ENCODE peak calls at places on chromosome 1, in six cellular contexts. One of them, this sample, is unnamed.

GRCh38 chr1:58898739-58899580 is 115.1 kb upstream of the JUN start:
- DNase-seq in endothelial cell of umbilical vein: peak
- DNase-seq in fibroblast of lung: no peak
- DNase-seq in left ventricle myocardium inferior: peak
- DNase-seq in CD8-positive, alpha-beta T cell: no peak
- DNase-seq in AG09309: no peak
- DNase-seq in this sample: no peak

GRCh38 chr1:174274452-174274851 is 115.1 kb downstream of the RABGAP1L start:
- DNase-seq in AG09309: no peak
- DNase-seq in fibroblast of lung: peak
- DNase-seq in CD8-positive, alpha-beta T cell: no peak
- DNase-seq in left ventricle myocardium inferior: no peak
- DNase-seq in endothelial cell of umbilical vein: no peak
- DNase-seq in this sample: no peak

GRCh38 chr1:197921235-197922069 is 4.3 kb downstream of the LHX9 start:
- DNase-seq in left ventricle myocardium inferior: no peak
- DNase-seq in endothelial cell of umbilical vein: no peak
- DNase-seq in AG09309: no peak
- DNase-seq in fibroblast of lung: no peak
- DNase-seq in CD8-positive, alpha-beta T cell: no peak
- DNase-seq in this sample: no peak

GRCh38 chr1:88878731-88879130 is 12.6 kb downstream of the GTF2B start:
- DNase-seq in AG09309: no peak
- DNase-seq in left ventricle myocardium inferior: no peak
- DNase-seq in CD8-positive, alpha-beta T cell: no peak
- DNase-seq in endothelial cell of umbilical vein: no peak
- DNase-seq in fibroblast of lung: peak
- DNase-seq in this sample: no peak

GRCh38 chr1:46525253-46525983 is 26.0 kb downstream of the KNCN start:
- DNase-seq in CD8-positive, alpha-beta T cell: no peak
- DNase-seq in left ventricle myocardium inferior: no peak
- DNase-seq in fibroblast of lung: no peak
- DNase-seq in AG09309: no peak
- DNase-seq in endothelial cell of umbilical vein: no peak
- DNase-seq in this sample: no peak

GRCh38 chr1:156664046-156664948 is 12.9 kb downstream of the NES start:
- DNase-seq in AG09309: no peak
- DNase-seq in endothelial cell of umbilical vein: no peak
- DNase-seq in CD8-positive, alpha-beta T cell: no peak
- DNase-seq in left ventricle myocardium inferior: no peak
- DNase-seq in fibroblast of lung: peak
- DNase-seq in this sample: no peak

GRCh38 chr1:235205687-235206086 is 44.6 kb upstream of the RBM34 start:
- DNase-seq in fibroblast of lung: no peak
- DNase-seq in left ventricle myocardium inferior: no peak
- DNase-seq in CD8-positive, alpha-beta T cell: no peak
- DNase-seq in AG09309: no peak
- DNase-seq in endothelial cell of umbilical vein: no peak
- DNase-seq in this sample: no peak

GRCh38 chr1:88768816-88769215 is 84.7 kb downstream of the PKN2 start:
- DNase-seq in fibroblast of lung: peak
- DNase-seq in AG09309: no peak
- DNase-seq in left ventricle myocardium inferior: no peak
- DNase-seq in endothelial cell of umbilical vein: no peak
- DNase-seq in CD8-positive, alpha-beta T cell: no peak
- DNase-seq in this sample: no peak

GRCh38 chr1:239040523-239040922 is 345.8 kb upstream of the CHRM3 start:
- DNase-seq in AG09309: no peak
- DNase-seq in endothelial cell of umbilical vein: no peak
- DNase-seq in fibroblast of lung: peak
- DNase-seq in left ventricle myocardium inferior: no peak
- DNase-seq in CD8-positive, alpha-beta T cell: no peak
- DNase-seq in this sample: no peak

GRCh38 chr1:184531296-184531695 is 144.5 kb downstream of the C1orf21 start:
- DNase-seq in endothelial cell of umbilical vein: peak
- DNase-seq in AG09309: no peak
- DNase-seq in left ventricle myocardium inferior: no peak
- DNase-seq in CD8-positive, alpha-beta T cell: no peak
- DNase-seq in fibroblast of lung: no peak
- DNase-seq in this sample: no peak

GRCh38 chr1:98920441-98921110 is 84.1 kb downstream of the PLPPR5 start:
- DNase-seq in fibroblast of lung: peak
- DNase-seq in left ventricle myocardium inferior: no peak
- DNase-seq in CD8-positive, alpha-beta T cell: no peak
- DNase-seq in endothelial cell of umbilical vein: peak
- DNase-seq in AG09309: peak
- DNase-seq in this sample: no peak

GRCh38 chr1:218315638-218316037 is 29.5 kb upstream of the TGFB2 start:
- DNase-seq in AG09309: no peak
- DNase-seq in CD8-positive, alpha-beta T cell: no peak
- DNase-seq in fibroblast of lung: no peak
- DNase-seq in endothelial cell of umbilical vein: no peak
- DNase-seq in left ventricle myocardium inferior: no peak
- DNase-seq in this sample: no peak

GRCh38 chr1:47207811-47208373 is 18.1 kb upstream of the PDZK1IP1 start:
- DNase-seq in AG09309: no peak
- DNase-seq in fibroblast of lung: peak
- DNase-seq in CD8-positive, alpha-beta T cell: no peak
- DNase-seq in endothelial cell of umbilical vein: peak
- DNase-seq in left ventricle myocardium inferior: no peak
- DNase-seq in this sample: no peak

GRCh38 chr1:244349581-244350001 is 102.1 kb downstream of the ADSS2 start:
- DNase-seq in endothelial cell of umbilical vein: peak
- DNase-seq in AG09309: no peak
- DNase-seq in CD8-positive, alpha-beta T cell: no peak
- DNase-seq in fibroblast of lung: peak
- DNase-seq in left ventricle myocardium inferior: no peak
- DNase-seq in this sample: no peak

GRCh38 chr1:43441894-43442632 is 11.7 kb downstream of the HYI start:
- DNase-seq in fibroblast of lung: no peak
- DNase-seq in CD8-positive, alpha-beta T cell: no peak
- DNase-seq in left ventricle myocardium inferior: no peak
- DNase-seq in AG09309: no peak
- DNase-seq in endothelial cell of umbilical vein: no peak
- DNase-seq in this sample: no peak

GRCh38 chr1:112904071-112904830 is 51.7 kb downstream of the SLC16A1 start:
- DNase-seq in CD8-positive, alpha-beta T cell: peak
- DNase-seq in left ventricle myocardium inferior: no peak
- DNase-seq in endothelial cell of umbilical vein: no peak
- DNase-seq in AG09309: peak
- DNase-seq in fibroblast of lung: peak
- DNase-seq in this sample: no peak

GRCh38 chr1:232263452-232263851 is 366.5 kb downstream of the SIPA1L2 start:
- DNase-seq in AG09309: no peak
- DNase-seq in fibroblast of lung: no peak
- DNase-seq in CD8-positive, alpha-beta T cell: no peak
- DNase-seq in endothelial cell of umbilical vein: no peak
- DNase-seq in left ventricle myocardium inferior: no peak
- DNase-seq in this sample: no peak

GRCh38 chr1:230641346-230641745 is 935 bp upstream of the COG2 start:
- DNase-seq in left ventricle myocardium inferior: no peak
- DNase-seq in fibroblast of lung: peak
- DNase-seq in endothelial cell of umbilical vein: no peak
- DNase-seq in CD8-positive, alpha-beta T cell: no peak
- DNase-seq in AG09309: no peak
- DNase-seq in this sample: no peak

GRCh38 chr1:235266967-235267366 is 61.0 kb downstream of the ARID4B start:
- DNase-seq in CD8-positive, alpha-beta T cell: no peak
- DNase-seq in AG09309: no peak
- DNase-seq in left ventricle myocardium inferior: no peak
- DNase-seq in fibroblast of lung: no peak
- DNase-seq in endothelial cell of umbilical vein: no peak
- DNase-seq in this sample: no peak

GRCh38 chr1:157515709-157516108 is 36.6 kb downstream of the FCRL5 start:
- DNase-seq in AG09309: no peak
- DNase-seq in fibroblast of lung: no peak
- DNase-seq in endothelial cell of umbilical vein: no peak
- DNase-seq in CD8-positive, alpha-beta T cell: no peak
- DNase-seq in left ventricle myocardium inferior: no peak
- DNase-seq in this sample: no peak

GRCh38 chr1:241129207-241129960 is 227.6 kb downstream of the RGS7 start:
- DNase-seq in CD8-positive, alpha-beta T cell: no peak
- DNase-seq in left ventricle myocardium inferior: no peak
- DNase-seq in endothelial cell of umbilical vein: no peak
- DNase-seq in fibroblast of lung: no peak
- DNase-seq in AG09309: no peak
- DNase-seq in this sample: no peak

GRCh38 chr1:110594466-110595076 is 11.6 kb downstream of the KCNA2 start:
- DNase-seq in CD8-positive, alpha-beta T cell: no peak
- DNase-seq in AG09309: no peak
- DNase-seq in fibroblast of lung: no peak
- DNase-seq in left ventricle myocardium inferior: no peak
- DNase-seq in endothelial cell of umbilical vein: no peak
- DNase-seq in this sample: no peak

GRCh38 chr1:111888740-111889376 is 100.6 kb downstream of the KCND3 start:
- DNase-seq in left ventricle myocardium inferior: no peak
- DNase-seq in fibroblast of lung: no peak
- DNase-seq in AG09309: no peak
- DNase-seq in CD8-positive, alpha-beta T cell: no peak
- DNase-seq in endothelial cell of umbilical vein: no peak
- DNase-seq in this sample: no peak

GRCh38 chr1:111886741-111887140 is 102.7 kb downstream of the KCND3 start:
- DNase-seq in endothelial cell of umbilical vein: no peak
- DNase-seq in left ventricle myocardium inferior: no peak
- DNase-seq in CD8-positive, alpha-beta T cell: no peak
- DNase-seq in AG09309: no peak
- DNase-seq in fibroblast of lung: no peak
- DNase-seq in this sample: no peak

GRCh38 chr1:111887875-111888274 is 101.6 kb downstream of the KCND3 start:
- DNase-seq in left ventricle myocardium inferior: no peak
- DNase-seq in endothelial cell of umbilical vein: no peak
- DNase-seq in AG09309: no peak
- DNase-seq in CD8-positive, alpha-beta T cell: no peak
- DNase-seq in fibroblast of lung: no peak
- DNase-seq in this sample: no peak

GRCh38 chr1:111884772-111885443 is 104.6 kb downstream of the KCND3 start:
- DNase-seq in left ventricle myocardium inferior: no peak
- DNase-seq in CD8-positive, alpha-beta T cell: no peak
- DNase-seq in endothelial cell of umbilical vein: no peak
- DNase-seq in fibroblast of lung: no peak
- DNase-seq in AG09309: no peak
- DNase-seq in this sample: no peak

GRCh38 chr1:111887385-111887784 is 102.1 kb downstream of the KCND3 start:
- DNase-seq in left ventricle myocardium inferior: no peak
- DNase-seq in endothelial cell of umbilical vein: no peak
- DNase-seq in CD8-positive, alpha-beta T cell: no peak
- DNase-seq in fibroblast of lung: no peak
- DNase-seq in AG09309: no peak
- DNase-seq in this sample: no peak
- H3K4me3 ChIP-seq in left ventricle myocardium inferior: no peak
- H3K4me3 ChIP-seq in endothelial cell of umbilical vein: no peak
- H3K4me3 ChIP-seq in CD8-positive, alpha-beta T cell: no peak
- H3K4me3 ChIP-seq in fibroblast of lung: no peak
- H3K4me3 ChIP-seq in AG09309: no peak
- H3K4me3 ChIP-seq in this sample: no peak

DNA sequence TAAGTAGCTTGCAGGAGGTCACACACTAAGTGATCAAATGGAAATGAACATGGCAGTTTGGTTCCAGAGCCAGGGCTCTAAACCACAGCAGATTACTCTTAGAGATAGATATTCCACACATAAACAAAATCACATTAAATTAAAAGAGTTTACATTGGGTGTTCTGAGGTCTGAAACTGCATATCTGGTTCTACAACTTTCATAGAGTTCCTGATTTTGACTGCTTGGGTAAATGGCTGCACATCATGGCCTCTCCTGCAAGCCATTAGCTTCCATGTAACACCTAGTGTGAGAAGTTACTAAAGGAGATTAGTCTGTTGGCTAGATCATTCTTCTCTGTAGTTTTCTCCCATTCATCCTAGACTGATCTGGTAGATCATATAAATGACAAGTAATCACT is 12.8 kb upstream of the XCL2 start:
- DNase-seq in fibroblast of lung: no peak
- DNase-seq in CD8-positive, alpha-beta T cell: no peak
- DNase-seq in left ventricle myocardium inferior: no peak
- DNase-seq in endothelial cell of umbilical vein: no peak
- DNase-seq in AG09309: no peak
- DNase-seq in this sample: no peak
- TF ChIP-seq CTCF in fibroblast of lung: no peak
- TF ChIP-seq CTCF in CD8-positive, alpha-beta T cell: no peak
- TF ChIP-seq CTCF in left ventricle myocardium inferior: no peak
- TF ChIP-seq CTCF in endothelial cell of umbilical vein: no peak
- TF ChIP-seq CTCF in AG09309: no peak
- TF ChIP-seq CTCF in this sample: no peak

DNA sequence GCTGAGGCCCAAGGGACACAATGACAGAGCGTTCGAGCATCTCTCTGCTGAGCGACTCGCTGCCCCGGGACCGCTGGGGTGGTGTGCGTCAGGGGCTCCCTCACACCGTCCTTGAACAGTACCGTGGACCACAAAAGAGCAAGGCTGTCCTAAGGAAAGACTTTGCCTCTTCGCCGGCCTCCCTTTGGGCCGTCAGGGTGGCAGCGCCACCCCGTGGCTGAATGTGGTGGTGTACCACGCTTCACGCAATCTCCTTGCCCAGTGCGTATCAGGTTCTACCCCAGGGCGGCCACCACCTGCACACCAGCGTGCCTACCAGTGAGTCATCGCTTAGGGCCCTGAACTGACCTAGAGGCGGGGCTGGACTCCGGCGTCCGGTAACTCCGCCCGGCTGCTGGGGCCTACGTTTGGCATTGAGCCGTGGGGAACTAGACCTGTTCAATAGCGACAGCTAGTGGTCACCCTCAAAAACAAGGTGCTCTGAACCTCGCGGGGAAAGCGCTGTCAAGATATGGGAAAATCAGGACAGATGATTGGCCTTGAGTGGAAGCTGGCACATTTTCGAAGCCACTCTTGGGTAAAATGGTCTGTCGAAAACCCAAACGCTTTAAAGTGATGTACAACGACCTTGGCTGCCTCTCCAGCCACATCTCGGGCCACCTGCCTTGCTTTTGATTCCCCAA is 8.1 kb upstream of the TRAF3IP3 start:
- DNase-seq in left ventricle myocardium inferior: peak
- DNase-seq in CD8-positive, alpha-beta T cell: peak
- DNase-seq in AG09309: peak
- DNase-seq in endothelial cell of umbilical vein: peak
- DNase-seq in fibroblast of lung: peak
- DNase-seq in this sample: peak
- H3K4me3 ChIP-seq in left ventricle myocardium inferior: peak
- H3K4me3 ChIP-seq in CD8-positive, alpha-beta T cell: peak
- H3K4me3 ChIP-seq in AG09309: peak
- H3K4me3 ChIP-seq in endothelial cell of umbilical vein: no peak
- H3K4me3 ChIP-seq in fibroblast of lung: no peak
- H3K4me3 ChIP-seq in this sample: peak

DNA sequence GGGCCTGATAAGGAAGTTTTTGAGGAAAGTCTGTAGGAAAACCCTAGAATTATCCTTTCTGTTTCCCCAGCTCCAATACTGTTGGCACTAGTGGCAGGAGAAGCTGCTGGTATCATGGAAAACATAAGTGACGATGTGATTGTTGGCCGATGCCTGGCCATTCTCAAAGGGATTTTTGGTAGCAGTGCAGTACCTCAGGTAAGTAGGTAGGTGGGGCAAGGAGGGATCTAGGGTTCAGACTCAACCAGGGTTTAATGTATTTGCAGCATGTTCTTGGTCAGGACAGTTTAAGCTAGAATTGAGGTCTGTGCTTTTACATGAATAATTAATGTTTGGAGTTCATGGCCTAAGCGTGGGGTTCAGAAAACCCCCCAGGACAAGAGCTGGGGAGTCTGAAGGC is 62.1 kb downstream of the KDM1A start:
- DNase-seq in fibroblast of lung: no peak
- DNase-seq in CD8-positive, alpha-beta T cell: no peak
- DNase-seq in AG09309: no peak
- DNase-seq in endothelial cell of umbilical vein: no peak
- DNase-seq in left ventricle myocardium inferior: no peak
- DNase-seq in this sample: no peak
- TF ChIP-seq CTCF in fibroblast of lung: peak
- TF ChIP-seq CTCF in CD8-positive, alpha-beta T cell: no peak
- TF ChIP-seq CTCF in AG09309: no peak
- TF ChIP-seq CTCF in endothelial cell of umbilical vein: peak
- TF ChIP-seq CTCF in left ventricle myocardium inferior: peak
- TF ChIP-seq CTCF in this sample: peak